ENCODE peak calls at places on chromosomes 12 and 14, in nine cellular contexts. P is mammary epithelial cell; X is lung; N is iPS DF 6.9; A is hepatocyte; V is spleen; B is stomach; M is CD8-positive, alpha-beta memory T cell; S is ascending aorta. U is an unnamed sample.

GRCh38 chr14:61475316-61475715 is 153.9 kb downstream of the PRKCH start:
- DNase-seq in P (peak; percentile 62), X (no peak), N (no peak), A (peak; percentile 86), V (no peak), B (no peak), M (no peak), S (no peak), U (no peak)

GRCh38 chr12:71627438-71628002 is 36.1 kb downstream of the ZFC3H1 start:
- DNase-seq in P (peak; percentile 12), X (no peak), N (no peak), A (no peak), V (no peak), B (no peak), M (no peak), S (no peak), U (no peak)

GRCh38 chr14:68548194-68549056 is 244.4 kb downstream of the ZFP36L1 start:
- DNase-seq in P (peak; percentile 98), X (peak; percentile 74), N (no peak), A (peak; percentile 86), V (no peak), B (peak; percentile 48), M (no peak), S (peak; percentile 70), U (peak; percentile 90)

GRCh38 chr12:56160160-56160763 is 2.1 kb downstream of the MYL6 start:
- DNase-seq in P (peak; percentile 54), X (no peak), N (no peak), A (no peak), V (peak; percentile 86), B (no peak), M (peak; percentile 67), S (no peak), U (no peak)

GRCh38 chr12:120376416-120376815 is 7.5 kb upstream of the MSI1 start:
- DNase-seq in P (peak; percentile 61), X (no peak), N (no peak), A (no peak), V (no peak), B (no peak), M (no peak), S (no peak), U (no peak)

GRCh38 chr14:30935445-30935844 is 61.1 kb downstream of the COCH start:
- DNase-seq in P (peak; percentile 9), X (no peak), N (no peak), A (no peak), V (no peak), B (no peak), M (no peak), S (no peak), U (no peak)

GRCh38 chr14:97873291-97873690 is 1076.1 kb downstream of the VRK1 start:
- DNase-seq in P (no peak), X (no peak), N (no peak), A (no peak), V (no peak), B (no peak), M (no peak), S (no peak), U (no peak)

GRCh38 chr14:68539839-68540238 is 253.0 kb downstream of the ZFP36L1 start:
- DNase-seq in P (no peak), X (peak; percentile 16), N (no peak), A (no peak), V (no peak), B (no peak), M (no peak), S (no peak), U (no peak)

GRCh38 chr14:85974602-85975001 is 444.7 kb downstream of the FLRT2 start:
- DNase-seq in P (no peak), X (no peak), N (no peak), A (no peak), V (no peak), B (no peak), M (no peak), S (no peak), U (no peak)

GRCh38 chr14:105094193-105094907 is 29.1 kb upstream of the GPR132 start:
- DNase-seq in P (no peak), X (peak; percentile 44), N (no peak), A (no peak), V (peak; percentile 82), B (no peak), M (no peak), S (no peak), U (no peak)

GRCh38 chr14:75454963-75455546 is 27.2 kb downstream of the JDP2 start:
- DNase-seq in P (peak; percentile 20), X (peak; percentile 77), N (no peak), A (peak; percentile 68), V (no peak), B (peak; percentile 65), M (no peak), S (no peak), U (peak; percentile 68)

GRCh38 chr12:62865860-62866407 is 69.0 kb downstream of the PPM1H start:
- DNase-seq in P (no peak), X (no peak), N (peak; percentile 22), A (no peak), V (no peak), B (no peak), M (no peak), S (no peak), U (no peak)

GRCh38 chr14:100898465-100898864 is 5.1 kb downstream of the RTL1 start:
- DNase-seq in P (no peak), X (peak; percentile 22), N (no peak), A (peak; percentile 4), V (peak; percentile 45), B (no peak), M (no peak), S (no peak), U (no peak)

GRCh38 chr12:112839386-112839972 is 47.9 kb downstream of the RPH3A start:
- DNase-seq in P (peak; percentile 94), X (no peak), N (no peak), A (peak; percentile 64), V (no peak), B (no peak), M (no peak), S (no peak), U (no peak)

GRCh38 chr12:33012226-33012625 is 115.6 kb upstream of the PKP2 start:
- DNase-seq in P (peak; percentile 50), X (no peak), N (no peak), A (peak; percentile 43), V (no peak), B (no peak), M (no peak), S (no peak), U (no peak)

DNA sequence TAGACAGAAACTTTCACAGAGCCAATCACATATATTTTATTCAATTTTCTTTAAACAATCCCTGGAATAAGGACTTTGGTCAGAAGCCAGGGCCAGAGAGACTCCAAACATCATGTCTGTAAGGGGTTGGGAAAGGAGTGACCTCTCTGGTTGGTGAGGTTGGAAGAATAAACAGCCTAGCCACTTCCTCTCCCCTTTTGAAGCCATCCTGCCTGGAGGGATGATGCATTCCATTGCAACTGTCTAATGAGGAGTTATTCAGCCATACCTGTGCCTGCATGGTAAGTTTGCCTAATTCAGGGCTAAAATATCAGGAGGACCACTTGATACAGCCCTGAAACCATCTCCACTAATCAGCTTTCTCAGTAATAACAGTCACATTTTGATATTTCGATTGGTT is 299.8 kb downstream of the KCNH5 start:
- DNase-seq in P (peak; percentile 59), X (no peak), N (no peak), A (no peak), V (no peak), B (no peak), M (no peak), S (no peak), U (no peak)
- H3K4me1 ChIP-seq in P (peaks cover 7% of the 10 kb centered on the region), X (no peaks in the 10 kb centered on the region), N (peaks cover 2% of the 10 kb centered on the region), A (peaks cover 3% of the 10 kb centered on the region), V (no peaks in the 10 kb centered on the region), B (no peaks in the 10 kb centered on the region), M (no peaks in the 10 kb centered on the region), S (no peaks in the 10 kb centered on the region), U (no peaks in the 10 kb centered on the region)

DNA sequence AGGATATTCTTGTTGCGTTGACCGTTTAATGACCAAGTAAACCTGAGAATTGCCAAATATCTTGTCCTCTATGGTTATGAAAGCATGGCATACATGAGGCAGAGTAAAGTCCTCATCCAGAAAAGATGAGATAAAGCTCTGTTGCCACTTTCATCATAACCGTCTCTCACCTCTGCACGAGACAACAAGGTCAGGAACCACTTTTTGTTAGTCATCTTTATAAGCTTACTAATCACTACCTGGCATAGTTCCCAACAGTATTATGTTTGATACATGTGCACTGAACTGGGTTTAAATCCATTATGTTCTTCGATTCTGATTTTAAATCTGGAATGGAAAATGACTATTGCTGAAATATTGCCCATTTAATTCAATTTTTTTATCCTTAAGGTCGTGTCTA is 31.2 kb downstream of the PTPRB start:
- DNase-seq in P (peak; percentile 65), X (no peak), N (no peak), A (no peak), V (no peak), B (no peak), M (no peak), S (no peak), U (no peak)
- H3K27ac ChIP-seq in P (no peak overlapping the region), X (no peak overlapping the region), N (no peak overlapping the region), A (no peak overlapping the region), V (no peak overlapping the region), B (no peak overlapping the region), M (no peak overlapping the region), S (no peak overlapping the region), U (peak overlapping the region; percentile 90)

GRCh38 chr12:100199347-100200136 is 1.1 kb upstream of the ACTR6 start:
- DNase-seq in P (peak; percentile 52), X (peak; percentile 85), N (no peak), A (peak; percentile 79), V (peak; percentile 96), B (peak; percentile 84), M (peak; percentile 74), S (no peak), U (peak; percentile 66)

GRCh38 chr12:100200450-100201181 is at the start of gene ACTR6:
- DNase-seq in P (peak; percentile 95), X (peak; percentile 95), N (peak; percentile 96), A (peak; percentile 96), V (peak; percentile 98), B (peak; percentile 96), M (peak; percentile 97), S (peak; percentile 88), U (peak; percentile 95)

GRCh38 chr12:100199023-100199346 is 1.6 kb upstream of the ACTR6 start:
- DNase-seq in P (no peak), X (no peak), N (no peak), A (no peak), V (no peak), B (no peak), M (no peak), S (no peak), U (no peak)

GRCh38 chr12:100197486-100197885 is 3.1 kb upstream of the ACTR6 start:
- DNase-seq in P (peak; percentile 28), X (no peak), N (no peak), A (no peak), V (no peak), B (no peak), M (no peak), S (no peak), U (no peak)

GRCh38 chr12:100201604-100202423 is 1.2 kb downstream of the ACTR6 start:
- DNase-seq in P (no peak), X (no peak), N (no peak), A (no peak), V (no peak), B (no peak), M (no peak), S (no peak), U (no peak)
- H3K4me1 ChIP-seq in P (peaks cover 8% of the 10 kb centered on the region), X (peaks cover 11% of the 10 kb centered on the region), N (no peaks in the 10 kb centered on the region), A (peaks cover 9% of the 10 kb centered on the region), V (peaks cover 60% of the 10 kb centered on the region), B (peaks cover 50% of the 10 kb centered on the region), M (peaks cover 31% of the 10 kb centered on the region), S (peaks cover 15% of the 10 kb centered on the region), U (peaks cover 35% of the 10 kb centered on the region)

DNA sequence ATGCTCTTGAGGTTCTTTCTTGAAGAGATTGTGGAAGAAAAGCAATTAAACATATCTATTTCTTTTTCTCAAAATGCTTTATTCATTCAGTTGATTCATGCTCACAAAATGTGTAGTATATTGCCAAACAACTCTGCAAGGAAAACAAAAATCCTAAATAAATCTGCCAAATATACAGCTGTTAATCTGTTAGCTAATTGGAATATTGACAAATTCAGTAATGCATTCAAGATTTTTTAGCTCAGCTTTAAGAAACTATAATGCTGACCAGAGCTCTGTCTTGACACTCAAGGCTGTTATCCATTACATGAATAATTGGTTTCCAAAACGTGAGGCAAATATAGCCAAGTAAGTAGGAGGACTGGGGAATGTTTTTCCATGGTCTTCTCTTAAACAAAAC is 146.8 kb downstream of the TMTC2 start:
- DNase-seq in P (no peak), X (no peak), N (no peak), A (no peak), V (no peak), B (no peak), M (no peak), S (no peak), U (no peak)
- H3K27ac ChIP-seq in P (no peak overlapping the region), X (no peak overlapping the region), N (no peak overlapping the region), A (no peak overlapping the region), V (no peak overlapping the region), B (no peak overlapping the region), M (no peak overlapping the region), S (no peak overlapping the region), U (no peak overlapping the region)